ENCODE peak calls at places on chromosome 9, in four cellular contexts. R, O, J and Q are unnamed samples.

GRCh38 chr9:136996361-136997281 is at the start of gene CLIC3:
- DNase-seq in R (no peak), O (no peak), J (peak), Q (no peak)

GRCh38 chr9:137645211-137645610 is 26.4 kb downstream of the EHMT1 start:
- DNase-seq in R (no peak), O (no peak), J (no peak), Q (no peak)

GRCh38 chr9:129834489-129835127 is 467 bp downstream of the C9orf78 start:
- DNase-seq in R (no peak), O (no peak), J (peak), Q (no peak)

GRCh38 chr9:104028827-104029226 is 65.3 kb upstream of the SMC2 start:
- DNase-seq in R (no peak), O (no peak), J (no peak), Q (no peak)

GRCh38 chr9:73133042-73133651 is 18.5 kb upstream of the ANXA1 start:
- DNase-seq in R (no peak), O (no peak), J (no peak), Q (no peak)

GRCh38 chr9:127658431-127658830 is 46.4 kb downstream of the STXBP1 start:
- DNase-seq in R (no peak), O (no peak), J (no peak), Q (no peak)

GRCh38 chr9:122444366-122444765 is 33.4 kb downstream of the OR1J1 start:
- DNase-seq in R (no peak), O (peak), J (no peak), Q (peak)

GRCh38 chr9:27528886-27529315 is 713 bp downstream of the MOB3B start:
- DNase-seq in R (peak), O (peak), J (peak), Q (peak)